ENCODE peak calls at places on chromosomes 13 and 19, in six cellular contexts. K, L, I, V, T and G are unnamed samples.

GRCh38 chr19:10111405-10111811 is at the start of gene P2RY11:
- DNase-seq in L (no peak), I (no peak), K (no peak), V (no peak), T (peak), G (no peak)

GRCh38 chr13:94209110-94209509 is 270.4 kb downstream of the DCT start:
- DNase-seq in L (no peak), I (no peak), V (no peak), K (no peak), T (no peak), G (no peak)

GRCh38 chr19:54434862-54435174 is 14.2 kb upstream of the LENG8 start:
- DNase-seq in K (no peak), T (no peak), V (no peak), I (no peak), L (no peak), G (no peak)

GRCh38 chr13:35343417-35343816 is 133.1 kb downstream of the MAB21L1 start:
- DNase-seq in T (no peak), L (no peak), K (no peak), V (no peak), I (no peak), G (no peak)

GRCh38 chr19:39342647-39343305 is 555 bp downstream of the SAMD4B start:
- DNase-seq in L (peak), V (no peak), K (no peak), I (no peak), T (peak), G (peak)

GRCh38 chr19:7333198-7334118 is 15.3 kb upstream of the ARHGEF18 start:
- DNase-seq in L (no peak), V (peak), I (no peak), K (no peak), T (peak), G (no peak)

GRCh38 chr19:2579678-2580280 is 103.9 kb downstream of the GADD45B start:
- DNase-seq in K (no peak), T (peak), V (no peak), I (no peak), L (no peak), G (no peak)

GRCh38 chr13:93249259-93249917 is 22.8 kb downstream of the GPC6 start:
- DNase-seq in V (no peak), T (no peak), K (peak), I (no peak), L (no peak), G (no peak)

GRCh38 chr19:53896682-53897081 is 12.4 kb upstream of the CACNG7 start:
- DNase-seq in K (no peak), L (no peak), V (no peak), I (no peak), T (no peak), G (no peak)

GRCh38 chr13:84481958-84482357 is 599.7 kb upstream of the SLITRK1 start:
- DNase-seq in I (no peak), K (peak), T (no peak), V (no peak), L (no peak), G (no peak)

GRCh38 chr13:31940076-31940475 is 91.5 kb upstream of the FRY start:
- DNase-seq in K (no peak), I (no peak), L (no peak), V (no peak), T (no peak), G (no peak)

GRCh38 chr13:89066868-89067466 is 1395.8 kb downstream of the SLITRK5 start:
- DNase-seq in K (no peak), V (no peak), T (no peak), L (no peak), I (no peak), G (peak)

GRCh38 chr19:4233282-4233853 is 4.0 kb downstream of the EBI3 start:
- DNase-seq in K (no peak), T (peak), L (no peak), I (peak), V (peak), G (peak)

GRCh38 chr13:68027311-68027710 is 797.2 kb upstream of the PCDH9 start:
- DNase-seq in T (no peak), L (no peak), K (no peak), I (no peak), V (no peak), G (no peak)

GRCh38 chr13:68692049-68692448 is 1415.6 kb upstream of the ATXN8OS start:
- DNase-seq in V (no peak), I (no peak), L (no peak), T (no peak), K (no peak), G (no peak)

GRCh38 chr19:38891791-38892190 is 7.6 kb downstream of the SIRT2 start:
- DNase-seq in K (no peak), L (peak), I (no peak), T (no peak), V (no peak), G (no peak)

GRCh38 chr13:26021516-26021915 is 30.3 kb downstream of the SHISA2 start:
- DNase-seq in L (no peak), V (no peak), I (no peak), T (no peak), K (no peak), G (no peak)

GRCh38 chr13:106612688-106613087 is 44.8 kb upstream of the ARGLU1 start:
- DNase-seq in V (peak), L (no peak), K (no peak), I (peak), T (peak), G (peak)

GRCh38 chr19:8638078-8638619 is 7.7 kb downstream of the NFILZ start:
- DNase-seq in V (peak), K (no peak), T (peak), I (peak), L (no peak), G (peak)

GRCh38 chr19:33797821-33798633 is 1.4 kb downstream of the KCTD15 start:
- DNase-seq in K (no peak), V (peak), T (no peak), L (no peak), I (peak), G (peak)

GRCh38 chr19:51552996-51553725 is 17.9 kb upstream of the ZNF175 start:
- DNase-seq in L (no peak), V (peak), I (peak), K (peak), T (peak), G (peak)

GRCh38 chr13:37058801-37059135 is 720 bp downstream of the SUPT20H start:
- DNase-seq in L (no peak), V (no peak), K (no peak), I (no peak), T (no peak), G (peak)

GRCh38 chr13:37059136-37059847 is at the start of gene SUPT20H:
- DNase-seq in V (peak), L (peak), K (peak), I (peak), T (peak), G (peak)

DNA sequence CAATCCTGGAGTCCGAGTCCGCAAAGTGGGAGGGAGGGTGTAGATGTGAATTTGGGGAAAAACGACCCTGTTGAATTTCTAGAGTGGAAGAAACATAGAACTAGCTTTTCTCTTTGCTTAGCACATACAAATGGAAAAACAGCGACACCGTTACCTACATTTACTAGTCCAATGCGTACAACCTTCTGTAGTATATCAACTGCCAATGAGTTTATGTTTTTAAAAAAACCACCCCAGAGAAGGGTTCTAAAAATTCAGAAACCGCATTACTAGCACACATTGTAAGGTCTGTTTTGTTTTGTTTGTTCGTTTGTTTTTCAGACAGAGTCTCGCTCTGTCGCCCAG is 332 bp upstream of the SUPT20H start:
- DNase-seq in K (no peak), L (no peak), I (no peak), V (no peak), T (no peak), G (no peak)
- H3K27ac ChIP-seq in K (no peak), L (peak), I (peak), V (peak), T (peak), G (peak)

GRCh38 chr13:81872581-81872980 is 1531.7 kb upstream of the SPRY2 start:
- DNase-seq in T (no peak), K (no peak), I (no peak), L (no peak), V (no peak), G (peak)
- TF ChIP-seq CTCF in T (peak), K (no peak), I (peak), L (no peak), V (no peak), G (peak)

GRCh38 chr19:49497790-49498106 is 1.5 kb downstream of the RPS11 start:
- DNase-seq in L (no peak), T (no peak), I (no peak), K (no peak), V (no peak), G (no peak)

GRCh38 chr19:49497047-49497789 is 984 bp downstream of the RPS11 start:
- DNase-seq in T (peak), K (no peak), L (no peak), V (peak), I (peak), G (peak)

GRCh38 chr19:49499030-49499670 is 2.9 kb downstream of the RPS11 start:
- DNase-seq in T (no peak), L (no peak), I (no peak), K (no peak), V (no peak), G (no peak)

GRCh38 chr19:49496574-49497008 is 357 bp downstream of the RPS11 start:
- DNase-seq in I (no peak), L (no peak), T (no peak), V (no peak), K (no peak), G (no peak)

GRCh38 chr19:49498475-49498874 is 2.2 kb downstream of the RPS11 start:
- DNase-seq in V (no peak), T (no peak), I (no peak), L (no peak), K (no peak), G (no peak)
- H3K27ac ChIP-seq in V (no peak), T (no peak), I (peak), L (no peak), K (no peak), G (no peak)

GRCh38 chr19:46977548-46977947 is 42.1 kb upstream of the NPAS1 start:
- DNase-seq in I (no peak), L (no peak), T (no peak), K (no peak), V (no peak), G (no peak)

GRCh38 chr19:46976845-46977320 is 42.8 kb upstream of the NPAS1 start:
- DNase-seq in T (no peak), I (peak), V (peak), L (no peak), K (no peak), G (peak)

GRCh38 chr19:46975011-46975917 is 44.4 kb upstream of the NPAS1 start:
- DNase-seq in K (no peak), L (no peak), I (no peak), T (no peak), V (no peak), G (no peak)

GRCh38 chr19:46974181-46974580 is 45.5 kb upstream of the NPAS1 start:
- DNase-seq in T (no peak), V (no peak), K (no peak), L (no peak), I (no peak), G (no peak)

GRCh38 chr19:46975918-46976782 is 43.5 kb upstream of the NPAS1 start:
- DNase-seq in L (peak), T (peak), I (peak), K (peak), V (peak), G (peak)
- TF ChIP-seq CTCF in L (no peak), T (no peak), I (no peak), K (no peak), V (no peak), G (no peak)